ENCODE peak calls at places on chromosomes 7 and 10, in four cellular contexts. S, K, Q and O are unnamed samples.

GRCh38 chr7:18872344-18872743 is 245.1 kb downstream of the TWIST1 start:
- DNase-seq in Q (no peak), S (no peak), K (no peak), O (no peak)

GRCh38 chr7:17991866-17992648 is 35.6 kb downstream of the PRPS1L1 start:
- DNase-seq in S (no peak), K (no peak), Q (no peak), O (no peak)

GRCh38 chr10:70555371-70555770 is 47.2 kb downstream of the PRF1 start:
- DNase-seq in Q (no peak), S (no peak), K (no peak), O (no peak)

GRCh38 chr10:58028597-58029366 is 238.9 kb downstream of the IPMK start:
- DNase-seq in K (peak), S (no peak), Q (peak), O (no peak)

GRCh38 chr7:76220185-76221057 is 18.7 kb downstream of the SRRM3 start:
- DNase-seq in S (no peak), Q (no peak), K (peak), O (peak)

GRCh38 chr7:19567011-19567410 is 141.8 kb downstream of the POLR1F start:
- DNase-seq in S (no peak), K (no peak), Q (no peak), O (no peak)

GRCh38 chr10:115409347-115409746 is 316.2 kb downstream of the ATRNL1 start:
- DNase-seq in S (no peak), K (no peak), Q (no peak), O (no peak)

GRCh38 chr10:129057856-129058663 is 409.0 kb upstream of the MGMT start:
- DNase-seq in K (no peak), S (peak), Q (no peak), O (no peak)

GRCh38 chr7:155804897-155805825 is 7.1 kb downstream of the SHH start:
- DNase-seq in S (peak), K (peak), Q (peak), O (no peak)